ENCODE peak calls at places on chromosomes 3 and 15, in nine cellular contexts. K, L, H, E, M, Z, X, T and B are unnamed samples.
A peak's percentile ranks its signal among the peaks of the same experiment; 100 is the strongest.

GRCh38 chr15:43383070-43383469 is 12.2 kb downstream of the TUBGCP4 start:
- DNase-seq in K (no peak), L (no peak), H (no peak), E (no peak), M (no peak), Z (no peak), X (no peak), T (no peak), B (no peak)

GRCh38 chr15:73845507-73845906 is 27.9 kb upstream of the TBC1D21 start:
- DNase-seq in K (no peak), L (no peak), H (no peak), E (no peak), M (no peak), Z (no peak), X (no peak), T (no peak), B (no peak)

GRCh38 chr3:140276698-140277097 is 341.7 kb downstream of the CLSTN2 start:
- DNase-seq in K (no peak), L (peak; percentile 12), H (peak; percentile 23), E (peak; percentile 53), M (no peak), Z (no peak), X (peak; percentile 54), T (peak; percentile 71), B (no peak)

GRCh38 chr3:163056874-163057497 is 1560.4 kb downstream of the OTOL1 start:
- DNase-seq in K (peak; percentile 29), L (peak; percentile 42), H (peak; percentile 72), E (no peak), M (no peak), Z (no peak), X (peak; percentile 70), T (peak; percentile 89), B (no peak)

GRCh38 chr15:68252925-68253534 is 23.5 kb upstream of the CLN6 start:
- DNase-seq in K (no peak), L (peak; percentile 79), H (peak; percentile 91), E (peak; percentile 30), M (peak; percentile 48), Z (peak; percentile 15), X (peak; percentile 83), T (peak; percentile 92), B (no peak)

GRCh38 chr15:90716317-90716975 is 700 bp upstream of the BLM start:
- DNase-seq in K (no peak), L (no peak), H (peak; percentile 16), E (no peak), M (no peak), Z (no peak), X (no peak), T (peak; percentile 8), B (no peak)

GRCh38 chr15:68555348-68556037 is 23.3 kb upstream of the CORO2B start:
- DNase-seq in K (no peak), L (no peak), H (no peak), E (no peak), M (no peak), Z (no peak), X (no peak), T (no peak), B (peak; percentile 50)

GRCh38 chr15:77107068-77107467 is 36.2 kb upstream of the TSPAN3 start:
- DNase-seq in K (no peak), L (no peak), H (peak; percentile 52), E (no peak), M (peak; percentile 77), Z (no peak), X (no peak), T (no peak), B (no peak)

GRCh38 chr15:42919794-42920280 is 741 bp downstream of the TTBK2 start:
- DNase-seq in K (no peak), L (no peak), H (peak; percentile 42), E (peak; percentile 33), M (no peak), Z (no peak), X (peak; percentile 53), T (peak; percentile 39), B (no peak)

GRCh38 chr3:20395692-20396091 is 209.7 kb upstream of the SGO1 start:
- DNase-seq in K (no peak), L (no peak), H (no peak), E (no peak), M (no peak), Z (no peak), X (no peak), T (no peak), B (no peak)

GRCh38 chr3:12695112-12695511 is 31.2 kb upstream of the RAF1 start:
- DNase-seq in K (no peak), L (no peak), H (no peak), E (no peak), M (no peak), Z (no peak), X (no peak), T (no peak), B (no peak)

GRCh38 chr3:124972457-124972856 is 37.9 kb upstream of the MUC13 start:
- DNase-seq in K (no peak), L (no peak), H (no peak), E (no peak), M (no peak), Z (no peak), X (peak; percentile 84), T (no peak), B (no peak)

GRCh38 chr3:49469037-49469875 is 811 bp upstream of the DAG1 start:
- DNase-seq in K (peak; percentile 26), L (no peak), H (peak; percentile 71), E (peak; percentile 77), M (peak; percentile 89), Z (no peak), X (peak; percentile 82), T (peak; percentile 94), B (peak; percentile 75)
- TF ChIP-seq CTCF in K (no peak), L (no peak), H (no peak), E (no peak), M (no peak), Z (no peak), X (no peak), T (no peak), B (no peak)

GRCh38 chr3:80688814-80689213 is 921.0 kb upstream of the ROBO1 start:
- DNase-seq in K (no peak), L (no peak), H (peak; percentile 66), E (no peak), M (no peak), Z (no peak), X (peak; percentile 32), T (peak; percentile 19), B (no peak)
- TF ChIP-seq CTCF in K (peak; percentile 61), L (no peak), H (peak; percentile 44), E (no peak), M (peak; percentile 17), Z (no peak), X (peak; percentile 72), T (peak; percentile 50), B (peak; percentile 76)

GRCh38 chr3:128847631-128848370 is 31.6 kb upstream of the ACAD9 start:
- DNase-seq in K (no peak), L (no peak), H (no peak), E (no peak), M (no peak), Z (no peak), X (no peak), T (no peak), B (no peak)

GRCh38 chr3:128844502-128844901 is 34.9 kb upstream of the ACAD9 start:
- DNase-seq in K (no peak), L (no peak), H (no peak), E (no peak), M (no peak), Z (no peak), X (no peak), T (no peak), B (no peak)

GRCh38 chr3:128846501-128846900 is 32.9 kb upstream of the ACAD9 start:
- DNase-seq in K (no peak), L (no peak), H (no peak), E (peak; percentile 48), M (no peak), Z (no peak), X (no peak), T (no peak), B (no peak)

GRCh38 chr3:128845695-128846491 is 33.5 kb upstream of the ACAD9 start:
- DNase-seq in K (peak; percentile 65), L (peak; percentile 37), H (peak; percentile 65), E (peak; percentile 92), M (peak; percentile 86), Z (peak; percentile 82), X (peak; percentile 79), T (peak; percentile 96), B (peak; percentile 79)

GRCh38 chr3:128845119-128845518 is 34.3 kb upstream of the ACAD9 start:
- DNase-seq in K (no peak), L (no peak), H (no peak), E (no peak), M (no peak), Z (no peak), X (no peak), T (peak; percentile 73), B (no peak)
- TF ChIP-seq CTCF in K (peak; percentile 35), L (no peak), H (no peak), E (no peak), M (no peak), Z (peak; percentile 50), X (peak; percentile 20), T (peak; percentile 74), B (no peak)

DNA sequence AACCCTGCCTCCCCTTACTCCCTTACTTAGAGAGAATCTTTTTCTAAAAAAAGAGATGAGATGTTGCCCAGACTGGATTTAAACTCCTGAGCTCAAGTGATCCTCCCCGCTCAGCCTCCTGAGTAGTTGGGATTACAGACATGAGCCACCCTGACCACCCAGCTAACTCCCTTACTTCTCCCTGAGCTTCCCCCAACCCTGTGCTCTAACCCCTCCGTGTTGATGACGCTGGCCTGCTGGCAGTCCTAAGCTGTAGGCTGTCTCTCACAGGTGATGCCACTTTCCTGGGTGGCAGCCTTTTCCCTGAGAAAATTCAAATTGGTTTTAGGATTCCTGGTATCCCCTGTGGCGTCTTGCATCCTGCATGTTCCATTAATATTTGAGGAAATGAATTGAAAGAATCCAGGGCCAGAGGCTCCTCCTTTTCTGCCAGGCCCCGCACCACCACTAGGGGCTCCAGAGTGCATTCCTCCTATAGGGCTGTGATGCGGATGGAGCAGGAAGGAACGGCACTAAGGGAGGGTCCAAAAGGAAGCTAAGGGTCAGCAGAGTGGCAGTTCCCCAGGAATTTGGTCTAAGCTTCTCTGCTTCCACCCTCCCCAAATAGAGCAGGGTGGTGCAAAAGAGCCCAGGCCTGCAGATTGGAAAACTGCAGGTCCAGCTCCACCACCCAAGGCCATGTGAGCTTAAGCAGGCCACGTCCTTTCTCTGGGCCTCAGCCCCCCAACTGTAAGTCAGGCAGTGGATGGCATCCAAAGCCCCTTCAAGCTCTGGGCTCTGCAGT is 101.1 kb downstream of the DAPK2 start:
- DNase-seq in K (peak; percentile 54), L (peak; percentile 24), H (peak; percentile 55), E (peak; percentile 79), M (peak; percentile 82), Z (peak; percentile 37), X (peak; percentile 78), T (peak; percentile 94), B (no peak)
- TF ChIP-seq CTCF in K (peak; percentile 90), L (peak; percentile 60), H (peak; percentile 99), E (peak; percentile 81), M (peak; percentile 92), Z (peak; percentile 98), X (peak; percentile 75), T (peak; percentile 85), B (peak; percentile 93)

GRCh38 chr3:70392227-70392626 is 79.8 kb upstream of the MDFIC2 start:
- DNase-seq in K (no peak), L (no peak), H (no peak), E (no peak), M (no peak), Z (no peak), X (no peak), T (peak; percentile 74), B (no peak)
- TF ChIP-seq CTCF in K (no peak), L (no peak), H (no peak), E (no peak), M (no peak), Z (no peak), X (no peak), T (peak; percentile 77), B (no peak)